ENCODE peak calls at places on chromosomes 6 and 20, in eight cellular contexts. One of them, this sample, is unnamed.

GRCh38 chr20:9518776-9519175 is 4.4 kb downstream of the LAMP5 start:
- DNase-seq in A549: no peak
- DNase-seq in Right ventricle myocardium superior: no peak
- DNase-seq in GM13977: no peak
- DNase-seq in activated naive CD4-positive, alpha-beta T cell treated with Interleukin-2 at 50 U/mL for 16 hours: no peak
- DNase-seq in nephron progenitor cell: no peak
- DNase-seq in GM04504: no peak
- DNase-seq in Calu3: no peak
- DNase-seq in this sample: peak

GRCh38 chr20:15925376-15925775 is 647.9 kb downstream of the KIF16B start:
- DNase-seq in nephron progenitor cell: no peak
- DNase-seq in GM13977: no peak
- DNase-seq in Right ventricle myocardium superior: no peak
- DNase-seq in Calu3: no peak
- DNase-seq in GM04504: no peak
- DNase-seq in A549: no peak
- DNase-seq in activated naive CD4-positive, alpha-beta T cell treated with Interleukin-2 at 50 U/mL for 16 hours: no peak
- DNase-seq in this sample: no peak

GRCh38 chr6:81864124-81864523 is 111.6 kb upstream of the TENT5A start:
- DNase-seq in Right ventricle myocardium superior: no peak
- DNase-seq in GM04504: no peak
- DNase-seq in Calu3: no peak
- DNase-seq in activated naive CD4-positive, alpha-beta T cell treated with Interleukin-2 at 50 U/mL for 16 hours: no peak
- DNase-seq in GM13977: no peak
- DNase-seq in A549: no peak
- DNase-seq in nephron progenitor cell: no peak
- DNase-seq in this sample: no peak

GRCh38 chr20:45124365-45124764 is at the start of gene WFDC12:
- DNase-seq in GM04504: no peak
- DNase-seq in A549: no peak
- DNase-seq in nephron progenitor cell: no peak
- DNase-seq in activated naive CD4-positive, alpha-beta T cell treated with Interleukin-2 at 50 U/mL for 16 hours: no peak
- DNase-seq in Calu3: no peak
- DNase-seq in GM13977: no peak
- DNase-seq in Right ventricle myocardium superior: no peak
- DNase-seq in this sample: no peak

GRCh38 chr6:31877125-31877650 is 1.6 kb downstream of the SLC44A4 start:
- DNase-seq in Right ventricle myocardium superior: no peak
- DNase-seq in GM04504: no peak
- DNase-seq in GM13977: no peak
- DNase-seq in nephron progenitor cell: no peak
- DNase-seq in A549: no peak
- DNase-seq in activated naive CD4-positive, alpha-beta T cell treated with Interleukin-2 at 50 U/mL for 16 hours: no peak
- DNase-seq in Calu3: no peak
- DNase-seq in this sample: peak

GRCh38 chr6:118705799-118706481 is 54.5 kb upstream of the CEP85L start:
- DNase-seq in Calu3: peak
- DNase-seq in Right ventricle myocardium superior: no peak
- DNase-seq in A549: no peak
- DNase-seq in activated naive CD4-positive, alpha-beta T cell treated with Interleukin-2 at 50 U/mL for 16 hours: peak
- DNase-seq in GM13977: no peak
- DNase-seq in GM04504: peak
- DNase-seq in nephron progenitor cell: no peak
- DNase-seq in this sample: peak

GRCh38 chr20:43936371-43936770 is 21.7 kb downstream of the TOX2 start:
- DNase-seq in Calu3: no peak
- DNase-seq in GM13977: no peak
- DNase-seq in GM04504: no peak
- DNase-seq in nephron progenitor cell: no peak
- DNase-seq in Right ventricle myocardium superior: no peak
- DNase-seq in activated naive CD4-positive, alpha-beta T cell treated with Interleukin-2 at 50 U/mL for 16 hours: no peak
- DNase-seq in A549: no peak
- DNase-seq in this sample: no peak

GRCh38 chr6:137867685-137868509 is 838 bp downstream of the TNFAIP3 start:
- DNase-seq in A549: no peak
- DNase-seq in nephron progenitor cell: peak
- DNase-seq in GM13977: no peak
- DNase-seq in GM04504: no peak
- DNase-seq in Calu3: no peak
- DNase-seq in Right ventricle myocardium superior: peak
- DNase-seq in activated naive CD4-positive, alpha-beta T cell treated with Interleukin-2 at 50 U/mL for 16 hours: peak
- DNase-seq in this sample: peak

GRCh38 chr6:53984163-53984562 is 127.1 kb upstream of the MLIP start:
- DNase-seq in GM04504: peak
- DNase-seq in GM13977: no peak
- DNase-seq in nephron progenitor cell: no peak
- DNase-seq in activated naive CD4-positive, alpha-beta T cell treated with Interleukin-2 at 50 U/mL for 16 hours: no peak
- DNase-seq in A549: peak
- DNase-seq in Right ventricle myocardium superior: no peak
- DNase-seq in Calu3: peak
- DNase-seq in this sample: no peak

GRCh38 chr6:163200299-163201093 is 214.0 kb upstream of the QKI start:
- DNase-seq in Right ventricle myocardium superior: no peak
- DNase-seq in GM13977: no peak
- DNase-seq in activated naive CD4-positive, alpha-beta T cell treated with Interleukin-2 at 50 U/mL for 16 hours: no peak
- DNase-seq in nephron progenitor cell: no peak
- DNase-seq in GM04504: no peak
- DNase-seq in A549: no peak
- DNase-seq in Calu3: no peak
- DNase-seq in this sample: no peak